ENCODE peak calls at places on chromosome 3, in five cellular contexts. One of them, this sample, is unnamed.

GRCh38 chr3:55337641-55338174 is 149.4 kb downstream of the WNT5A start:
- DNase-seq in psoas muscle: no peak
- DNase-seq in cardiac fibroblast: no peak
- DNase-seq in AG10803: no peak
- DNase-seq in body of pancreas: no peak
- DNase-seq in this sample: no peak

GRCh38 chr3:58052373-58053273 is 44.4 kb downstream of the FLNB start:
- DNase-seq in psoas muscle: peak
- DNase-seq in cardiac fibroblast: peak
- DNase-seq in AG10803: peak
- DNase-seq in body of pancreas: peak
- DNase-seq in this sample: peak

GRCh38 chr3:62803276-62803675 is 71.9 kb downstream of the CADPS start:
- DNase-seq in psoas muscle: no peak
- DNase-seq in cardiac fibroblast: no peak
- DNase-seq in AG10803: no peak
- DNase-seq in body of pancreas: no peak
- DNase-seq in this sample: no peak

GRCh38 chr3:196016485-196016884 is 65.4 kb downstream of the TFRC start:
- DNase-seq in psoas muscle: no peak
- DNase-seq in cardiac fibroblast: peak
- DNase-seq in AG10803: peak
- DNase-seq in body of pancreas: no peak
- DNase-seq in this sample: peak

GRCh38 chr3:102098130-102098885 is 249.0 kb downstream of the NFKBIZ start:
- DNase-seq in psoas muscle: no peak
- DNase-seq in cardiac fibroblast: peak
- DNase-seq in AG10803: no peak
- DNase-seq in body of pancreas: no peak
- DNase-seq in this sample: no peak

GRCh38 chr3:121431717-121432517 is 113.9 kb downstream of the POLQ start:
- DNase-seq in psoas muscle: no peak
- DNase-seq in cardiac fibroblast: peak
- DNase-seq in AG10803: peak
- DNase-seq in body of pancreas: peak
- DNase-seq in this sample: peak

GRCh38 chr3:147034359-147034758 is 372.0 kb downstream of the ZIC4 start:
- DNase-seq in psoas muscle: no peak
- DNase-seq in cardiac fibroblast: no peak
- DNase-seq in AG10803: no peak
- DNase-seq in body of pancreas: no peak
- DNase-seq in this sample: no peak

GRCh38 chr3:49747792-49748480 is 24.2 kb upstream of the GMPPB start:
- DNase-seq in psoas muscle: no peak
- DNase-seq in cardiac fibroblast: peak
- DNase-seq in AG10803: peak
- DNase-seq in body of pancreas: no peak
- DNase-seq in this sample: peak

GRCh38 chr3:120502116-120502515 is 51.3 kb upstream of the FSTL1 start:
- DNase-seq in psoas muscle: no peak
- DNase-seq in cardiac fibroblast: no peak
- DNase-seq in AG10803: no peak
- DNase-seq in body of pancreas: no peak
- DNase-seq in this sample: no peak

GRCh38 chr3:38018296-38019266 is 10.9 kb downstream of the PLCD1 start:
- DNase-seq in psoas muscle: no peak
- DNase-seq in cardiac fibroblast: no peak
- DNase-seq in AG10803: no peak
- DNase-seq in body of pancreas: no peak
- DNase-seq in this sample: no peak

GRCh38 chr3:58020740-58021071 is 12.5 kb downstream of the FLNB start:
- DNase-seq in psoas muscle: no peak
- DNase-seq in cardiac fibroblast: no peak
- DNase-seq in AG10803: no peak
- DNase-seq in body of pancreas: no peak
- DNase-seq in this sample: no peak

GRCh38 chr3:112649478-112649735 is 8.5 kb upstream of the CCDC80 start:
- DNase-seq in psoas muscle: no peak
- DNase-seq in cardiac fibroblast: peak
- DNase-seq in AG10803: peak
- DNase-seq in body of pancreas: no peak
- DNase-seq in this sample: peak

GRCh38 chr3:53346922-53347260 is 452 bp downstream of the DCP1A start:
- DNase-seq in psoas muscle: no peak
- DNase-seq in cardiac fibroblast: no peak
- DNase-seq in AG10803: no peak
- DNase-seq in body of pancreas: no peak
- DNase-seq in this sample: no peak

GRCh38 chr3:51997172-51997571 is 1.5 kb upstream of the RPL29 start:
- DNase-seq in psoas muscle: no peak
- DNase-seq in cardiac fibroblast: no peak
- DNase-seq in AG10803: no peak
- DNase-seq in body of pancreas: no peak
- DNase-seq in this sample: no peak

GRCh38 chr3:51998774-51999173 is 3.1 kb upstream of the RPL29 start:
- DNase-seq in psoas muscle: no peak
- DNase-seq in cardiac fibroblast: no peak
- DNase-seq in AG10803: no peak
- DNase-seq in body of pancreas: no peak
- DNase-seq in this sample: no peak

GRCh38 chr3:51995346-51996156 is at the start of gene RPL29:
- DNase-seq in psoas muscle: peak
- DNase-seq in cardiac fibroblast: peak
- DNase-seq in AG10803: peak
- DNase-seq in body of pancreas: peak
- DNase-seq in this sample: peak

GRCh38 chr3:51999861-52000260 is 4.2 kb upstream of the RPL29 start:
- DNase-seq in psoas muscle: no peak
- DNase-seq in cardiac fibroblast: no peak
- DNase-seq in AG10803: no peak
- DNase-seq in body of pancreas: no peak
- DNase-seq in this sample: no peak

DNA sequence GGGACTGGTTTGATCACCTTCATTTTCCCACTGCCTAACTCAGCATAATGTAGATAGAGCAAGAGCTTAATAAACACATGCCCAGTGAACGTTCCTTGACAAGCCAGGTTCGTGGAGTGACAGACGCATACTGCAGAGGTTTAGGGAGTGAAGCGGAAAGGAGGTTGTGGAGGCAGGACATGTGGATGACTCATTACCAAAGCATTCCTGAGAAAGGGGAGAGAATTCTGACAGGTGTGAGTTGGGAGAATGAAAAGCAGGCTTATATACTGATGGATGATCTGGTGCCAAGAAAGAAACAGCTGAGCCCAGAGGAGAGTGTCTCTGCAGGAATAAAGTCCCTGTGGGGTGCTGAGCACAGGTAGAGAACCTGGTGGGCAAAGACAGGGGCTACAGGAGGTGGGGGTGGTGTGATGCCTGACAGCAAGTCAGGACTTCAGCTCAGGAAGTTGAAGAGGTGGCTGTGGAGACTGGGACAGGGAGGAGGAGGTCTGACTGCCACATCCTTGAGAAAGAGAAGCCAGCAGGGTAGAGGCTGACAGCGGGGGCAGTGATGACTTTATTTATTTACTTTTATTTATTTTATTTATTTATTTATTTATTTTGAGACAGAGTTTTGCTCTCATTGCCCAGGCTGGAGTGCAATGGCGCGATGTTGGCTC is 2.4 kb upstream of the RPL29 start:
- DNase-seq in psoas muscle: no peak
- DNase-seq in cardiac fibroblast: no peak
- DNase-seq in AG10803: no peak
- DNase-seq in body of pancreas: no peak
- DNase-seq in this sample: no peak
- H3K4me3 ChIP-seq in psoas muscle: no peak
- H3K4me3 ChIP-seq in cardiac fibroblast: no peak
- H3K4me3 ChIP-seq in AG10803: no peak
- H3K4me3 ChIP-seq in body of pancreas: no peak
- H3K4me3 ChIP-seq in this sample: no peak

GRCh38 chr3:73521936-73522335 is 102.8 kb downstream of the PDZRN3 start:
- DNase-seq in psoas muscle: no peak
- DNase-seq in cardiac fibroblast: no peak
- DNase-seq in AG10803: no peak
- DNase-seq in body of pancreas: no peak
- DNase-seq in this sample: no peak
- H3K4me3 ChIP-seq in psoas muscle: no peak
- H3K4me3 ChIP-seq in cardiac fibroblast: no peak
- H3K4me3 ChIP-seq in AG10803: no peak
- H3K4me3 ChIP-seq in body of pancreas: no peak
- H3K4me3 ChIP-seq in this sample: no peak

GRCh38 chr3:159761826-159762225 is 226.8 kb upstream of the IL12A start:
- DNase-seq in psoas muscle: no peak
- DNase-seq in cardiac fibroblast: no peak
- DNase-seq in AG10803: no peak
- DNase-seq in body of pancreas: no peak
- DNase-seq in this sample: no peak
- H3K4me3 ChIP-seq in psoas muscle: no peak
- H3K4me3 ChIP-seq in cardiac fibroblast: no peak
- H3K4me3 ChIP-seq in AG10803: peak
- H3K4me3 ChIP-seq in body of pancreas: no peak
- H3K4me3 ChIP-seq in this sample: no peak

DNA sequence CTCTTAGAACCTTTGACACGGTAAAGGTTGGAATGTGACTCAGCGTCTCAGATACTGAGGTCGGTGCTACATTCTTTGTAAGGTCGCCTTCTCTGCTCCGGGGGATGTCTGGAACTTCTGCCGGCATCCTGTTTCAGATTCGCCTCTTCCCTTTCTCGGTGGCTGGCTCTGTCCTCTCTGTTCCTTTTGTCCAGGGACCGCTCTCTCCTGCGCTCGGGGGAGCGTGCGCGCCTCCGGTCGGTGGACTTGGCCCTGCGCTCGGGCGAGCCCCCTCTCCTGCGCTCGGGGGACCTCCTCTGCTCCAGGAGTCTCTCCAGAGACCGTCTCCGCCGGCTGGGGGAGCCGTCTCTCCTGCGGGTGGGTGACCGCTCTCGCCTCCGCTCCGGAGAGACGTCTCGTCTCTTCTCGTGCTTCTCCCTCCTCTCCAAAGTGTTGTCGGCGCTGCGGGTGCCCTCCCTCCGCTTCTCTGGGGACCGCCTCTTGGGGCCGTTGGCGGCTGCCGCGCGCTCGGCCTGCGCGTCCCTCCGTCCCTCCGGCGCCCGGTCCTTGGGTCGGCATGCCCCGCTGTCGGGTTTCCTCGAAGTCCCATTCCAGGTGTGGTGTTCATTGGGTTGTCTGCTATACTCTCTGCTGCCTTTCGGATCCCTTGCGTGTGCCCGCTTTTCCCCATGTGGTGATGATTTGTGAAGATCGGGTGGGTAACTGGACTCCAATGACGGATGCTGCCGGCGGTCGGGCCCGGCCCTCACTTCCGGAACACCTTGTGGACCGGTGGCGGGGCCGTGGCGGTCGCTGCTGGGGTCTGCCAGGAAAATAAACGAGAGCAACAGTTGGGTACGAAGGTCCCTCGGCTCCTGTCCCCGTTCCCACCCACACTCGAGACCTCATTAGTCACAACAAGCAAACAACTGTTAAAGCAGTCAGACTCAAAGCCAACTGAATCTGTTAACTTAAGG is 668.8 kb upstream of the ADAMTS9 start:
- DNase-seq in psoas muscle: no peak
- DNase-seq in cardiac fibroblast: no peak
- DNase-seq in AG10803: peak
- DNase-seq in body of pancreas: no peak
- DNase-seq in this sample: no peak
- H3K4me3 ChIP-seq in psoas muscle: no peak
- H3K4me3 ChIP-seq in cardiac fibroblast: peak
- H3K4me3 ChIP-seq in AG10803: peak
- H3K4me3 ChIP-seq in body of pancreas: no peak
- H3K4me3 ChIP-seq in this sample: peak

GRCh38 chr3:182891364-182891763 is 89.0 kb downstream of the DCUN1D1 start:
- DNase-seq in psoas muscle: no peak
- DNase-seq in cardiac fibroblast: no peak
- DNase-seq in AG10803: no peak
- DNase-seq in body of pancreas: no peak
- DNase-seq in this sample: no peak

GRCh38 chr3:182896553-182896952 is 83.8 kb downstream of the DCUN1D1 start:
- DNase-seq in psoas muscle: no peak
- DNase-seq in cardiac fibroblast: no peak
- DNase-seq in AG10803: no peak
- DNase-seq in body of pancreas: no peak
- DNase-seq in this sample: no peak

GRCh38 chr3:182889948-182890629 is 90.2 kb downstream of the DCUN1D1 start:
- DNase-seq in psoas muscle: no peak
- DNase-seq in cardiac fibroblast: no peak
- DNase-seq in AG10803: no peak
- DNase-seq in body of pancreas: no peak
- DNase-seq in this sample: no peak

GRCh38 chr3:182895513-182896112 is 84.7 kb downstream of the DCUN1D1 start:
- DNase-seq in psoas muscle: no peak
- DNase-seq in cardiac fibroblast: no peak
- DNase-seq in AG10803: no peak
- DNase-seq in body of pancreas: no peak
- DNase-seq in this sample: no peak
- H3K4me3 ChIP-seq in psoas muscle: no peak
- H3K4me3 ChIP-seq in cardiac fibroblast: no peak
- H3K4me3 ChIP-seq in AG10803: no peak
- H3K4me3 ChIP-seq in body of pancreas: no peak
- H3K4me3 ChIP-seq in this sample: no peak